ENCODE peak calls at places on chromosomes 1 and 21, in six cellular contexts. W is CD8-positive, alpha-beta T cell; O is hepatocyte; M is GM12865; D is sigmoid colon; R is fibroblast of mammary gland. H is an unnamed sample.

GRCh38 chr1:110672753-110673108 is 2.0 kb downstream of the KCNA3 start:
- DNase-seq in W (peak), O (no peak), M (peak), D (no peak), R (no peak), H (no peak)

GRCh38 chr1:6298530-6298929 is 37.6 kb upstream of the GPR153 start:
- DNase-seq in W (no peak), O (no peak), M (no peak), D (no peak), R (no peak), H (no peak)

GRCh38 chr1:203361843-203362524 is 11.1 kb upstream of the FMOD start:
- DNase-seq in W (no peak), O (peak), M (peak), D (no peak), R (peak), H (peak)

GRCh38 chr21:38993561-38993960 is 187.8 kb downstream of the ETS2 start:
- DNase-seq in W (no peak), O (peak), M (no peak), D (peak), R (peak), H (peak)

GRCh38 chr1:109546311-109547109 is 1.9 kb upstream of the GNAI3 start:
- DNase-seq in W (peak), O (peak), M (peak), D (peak), R (peak), H (peak)

GRCh38 chr1:39683591-39684312 is 7.5 kb downstream of the HPCAL4 start:
- DNase-seq in W (peak), O (no peak), M (no peak), D (no peak), R (no peak), H (no peak)

GRCh38 chr1:86154581-86155060 is 2.0 kb downstream of the COL24A1 start:
- DNase-seq in W (no peak), O (peak), M (no peak), D (peak), R (peak), H (peak)

GRCh38 chr1:177170756-177171535 is at the start of gene BRINP2:
- DNase-seq in W (no peak), O (peak), M (peak), D (no peak), R (peak), H (peak)

GRCh38 chr1:212542761-212543187 is 65.8 kb upstream of the ATF3 start:
- DNase-seq in W (no peak), O (no peak), M (no peak), D (no peak), R (no peak), H (no peak)

GRCh38 chr21:35925497-35925896 is 134.8 kb downstream of the SETD4 start:
- DNase-seq in W (no peak), O (no peak), M (peak), D (peak), R (peak), H (peak)

GRCh38 chr1:36352910-36353878 is 29.7 kb upstream of the EVA1B start:
- DNase-seq in W (no peak), O (no peak), M (no peak), D (no peak), R (peak), H (peak)

GRCh38 chr1:193348126-193349045 is 162.0 kb upstream of the B3GALT2 start:
- DNase-seq in W (no peak), O (no peak), M (no peak), D (no peak), R (no peak), H (peak)

GRCh38 chr1:97212671-97213070 is 491.1 kb downstream of the PTBP2 start:
- DNase-seq in W (no peak), O (no peak), M (no peak), D (no peak), R (no peak), H (peak)

GRCh38 chr21:15592271-15592860 is 137.4 kb upstream of the USP25 start:
- DNase-seq in W (no peak), O (peak), M (peak), D (no peak), R (peak), H (peak)

GRCh38 chr1:84434756-84435142 is 36.5 kb downstream of the DNASE2B start:
- DNase-seq in W (no peak), O (no peak), M (no peak), D (no peak), R (no peak), H (no peak)

GRCh38 chr1:51583532-51583931 is 33.4 kb upstream of the OSBPL9 start:
- DNase-seq in W (no peak), O (no peak), M (no peak), D (peak), R (peak), H (peak)

GRCh38 chr1:22676916-22677601 is 24.0 kb downstream of the C1QB start:
- DNase-seq in W (no peak), O (no peak), M (no peak), D (no peak), R (no peak), H (no peak)

GRCh38 chr21:25934771-25935224 is 200.0 kb downstream of the GABPA start:
- DNase-seq in W (no peak), O (peak), M (peak), D (peak), R (peak), H (peak)

GRCh38 chr21:40846566-40847411 is at the start of gene DSCAM:
- DNase-seq in W (no peak), O (peak), M (no peak), D (no peak), R (no peak), H (peak)

DNA sequence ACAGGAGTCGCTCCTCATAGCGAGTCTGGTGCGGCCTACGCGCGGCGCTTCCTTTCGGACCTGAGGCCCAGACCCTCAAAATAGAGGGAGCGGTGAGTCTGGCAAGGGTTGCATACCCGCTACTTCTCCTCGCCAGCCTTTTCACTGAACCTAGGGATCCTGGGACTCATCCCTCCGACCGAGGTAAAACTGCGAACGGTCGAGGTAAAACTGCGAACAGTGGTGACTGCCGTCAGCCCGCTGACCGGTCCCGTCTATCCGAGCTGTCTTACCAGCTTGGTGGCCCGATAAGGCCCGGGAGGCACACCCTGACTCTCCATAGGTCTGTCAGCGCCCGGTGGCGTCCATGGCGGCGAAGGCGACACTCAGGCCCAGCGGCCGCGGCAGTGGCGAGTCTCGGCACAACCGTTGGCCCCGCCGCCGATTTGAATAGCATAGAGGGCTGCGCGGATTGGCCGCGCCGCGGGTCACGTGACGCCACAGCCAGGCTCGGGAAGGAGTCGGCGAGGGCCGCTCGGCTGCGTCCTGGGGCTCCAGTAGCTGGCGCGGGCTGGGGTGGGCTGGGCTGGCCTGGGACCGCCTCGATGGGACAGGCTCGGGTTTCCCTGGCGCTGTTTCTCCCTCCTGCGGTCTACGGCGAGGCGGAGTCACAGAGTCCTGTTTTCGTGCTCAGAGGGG is at the start of gene DEPDC1:
- DNase-seq in W (peak), O (peak), M (peak), D (peak), R (peak), H (peak)
- TF ChIP-seq CTCF in W (no peak), O (no peak), M (no peak), D (no peak), R (no peak), H (no peak)

GRCh38 chr1:21314797-21315396 is 24.6 kb upstream of the ECE1 start:
- DNase-seq in W (no peak), O (no peak), M (no peak), D (no peak), R (no peak), H (no peak)

GRCh38 chr1:21317035-21317689 is 26.9 kb upstream of the ECE1 start:
- DNase-seq in W (no peak), O (no peak), M (no peak), D (peak), R (peak), H (no peak)

GRCh38 chr1:21312407-21312992 is 22.2 kb upstream of the ECE1 start:
- DNase-seq in W (no peak), O (no peak), M (no peak), D (peak), R (no peak), H (no peak)

GRCh38 chr1:21313146-21313885 is 23.1 kb upstream of the ECE1 start:
- DNase-seq in W (no peak), O (no peak), M (no peak), D (peak), R (peak), H (no peak)

DNA sequence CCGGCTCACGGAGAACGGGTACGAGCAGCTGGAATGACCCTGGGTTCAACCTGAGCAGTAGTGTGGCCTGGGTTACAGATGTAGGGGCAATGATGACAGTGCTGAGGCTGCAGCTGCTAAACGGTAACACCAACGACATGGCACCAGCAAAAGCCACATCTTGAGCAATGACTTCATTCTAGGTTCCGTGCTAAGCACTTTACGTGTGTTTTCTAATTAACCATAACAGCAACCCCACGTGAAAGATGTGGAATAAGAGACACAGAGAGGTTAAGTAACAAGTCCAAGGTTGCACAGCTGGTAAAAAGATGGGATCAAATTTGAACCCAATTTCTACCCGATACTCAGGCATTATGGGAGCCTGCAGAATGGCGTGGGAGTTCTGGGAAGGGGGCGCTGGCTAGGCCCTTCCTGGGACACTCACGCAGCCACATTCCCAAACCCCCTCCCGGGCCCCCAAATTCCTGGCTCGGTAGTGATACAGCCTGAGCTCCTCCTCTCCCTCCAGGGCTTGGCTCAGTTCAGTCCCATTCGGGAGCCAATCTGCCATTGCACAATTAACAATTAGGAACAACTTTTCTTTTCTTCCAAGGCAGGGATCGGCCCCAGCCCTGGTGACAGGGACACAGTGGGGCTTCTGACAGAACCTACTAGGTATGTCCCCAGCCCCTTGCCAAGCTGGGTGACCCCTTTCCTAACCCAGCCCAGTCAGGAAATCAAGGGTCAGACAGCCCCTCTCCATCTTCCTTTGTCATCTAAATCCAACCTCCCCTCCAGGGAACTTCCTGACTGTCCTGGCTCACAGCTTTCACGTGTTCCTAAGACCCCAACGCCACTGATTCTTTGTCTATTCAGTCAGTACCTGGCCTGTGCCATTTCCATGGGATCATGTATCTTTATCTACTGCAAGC is 23.9 kb upstream of the ECE1 start:
- DNase-seq in W (no peak), O (no peak), M (no peak), D (peak), R (no peak), H (no peak)
- H3K4me3 ChIP-seq in W (no peak), O (no peak), M (no peak), D (no peak), R (no peak), H (no peak)

DNA sequence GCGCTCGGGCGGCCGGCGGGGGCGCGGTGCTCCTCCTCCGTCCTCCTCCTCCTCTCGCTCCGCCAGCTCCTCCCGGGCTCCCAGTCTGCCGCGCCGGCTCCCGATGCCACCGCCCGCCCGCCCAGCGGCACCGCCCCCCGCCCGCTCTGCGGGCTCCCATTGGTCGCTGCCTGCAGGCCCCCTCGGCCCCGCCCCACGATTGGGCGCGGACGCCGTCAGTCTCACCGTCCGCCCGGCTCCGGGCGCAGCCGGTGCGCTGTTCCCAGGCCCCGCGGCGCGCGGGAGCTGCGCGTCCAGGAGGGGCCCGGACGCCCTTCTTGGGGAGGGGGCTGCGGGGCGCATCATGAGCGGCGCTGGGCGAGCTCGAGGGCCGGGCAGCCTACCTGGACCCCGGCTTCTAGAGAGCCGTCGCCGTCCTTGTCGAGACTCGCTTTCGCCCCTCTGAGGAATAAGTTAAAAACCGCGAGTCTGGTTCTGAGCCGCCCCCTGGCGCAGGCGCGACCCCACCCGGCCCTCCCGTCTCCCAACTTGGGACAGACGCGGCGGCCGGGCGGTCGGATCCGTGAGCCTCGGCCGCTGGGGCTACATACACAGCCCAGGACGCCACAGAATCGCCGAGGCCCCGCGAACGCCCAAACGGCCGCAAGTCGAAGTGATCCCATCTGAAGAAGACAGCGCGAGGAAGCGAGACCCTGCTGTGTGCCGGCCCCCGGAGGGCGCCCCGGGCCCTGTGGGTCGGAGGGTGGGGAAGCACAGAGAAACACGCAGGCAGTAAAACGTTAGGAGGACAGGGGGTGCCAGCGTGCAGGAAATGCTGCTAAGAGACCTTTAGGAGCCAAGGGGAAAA is at the start of gene SIPA1L2:
- DNase-seq in W (peak), O (peak), M (peak), D (peak), R (peak), H (peak)
- TF ChIP-seq CTCF in W (no peak), O (peak), M (peak), D (peak), R (peak), H (peak)

GRCh38 chr1:3677411-3677944 is 25.2 kb downstream of the TP73 start:
- DNase-seq in W (no peak), O (no peak), M (peak), D (no peak), R (no peak), H (no peak)
- H3K4me3 ChIP-seq in W (no peak), O (no peak), M (peak), D (no peak), R (no peak), H (no peak)